ENCODE peak calls at places on chromosomes 1 and 21, in nine cellular contexts. One of them, this sample, is unnamed.

GRCh38 chr1:55559802-55560201 is 344.6 kb upstream of the USP24 start:
- DNase-seq in IMR-90: no peak
- DNase-seq in K562: no peak
- DNase-seq in breast epithelium: no peak
- DNase-seq in BE2C: no peak
- DNase-seq in ovary: no peak
- DNase-seq in kidney epithelial cell: no peak
- DNase-seq in left ventricle myocardium inferior: no peak
- DNase-seq in heart right ventricle: no peak
- DNase-seq in this sample: no peak

GRCh38 chr1:8966606-8967005 is 20.9 kb downstream of the CA6 start:
- DNase-seq in IMR-90: no peak
- DNase-seq in K562: no peak
- DNase-seq in breast epithelium: no peak
- DNase-seq in BE2C: no peak
- DNase-seq in ovary: no peak
- DNase-seq in kidney epithelial cell: no peak
- DNase-seq in left ventricle myocardium inferior: no peak
- DNase-seq in heart right ventricle: no peak
- DNase-seq in this sample: no peak

GRCh38 chr21:41564871-41565281 is 56.9 kb upstream of the TMPRSS2 start:
- DNase-seq in IMR-90: no peak
- DNase-seq in K562: no peak
- DNase-seq in breast epithelium: no peak
- DNase-seq in BE2C: no peak
- DNase-seq in ovary: no peak
- DNase-seq in kidney epithelial cell: no peak
- DNase-seq in left ventricle myocardium inferior: no peak
- DNase-seq in heart right ventricle: no peak
- DNase-seq in this sample: no peak

GRCh38 chr1:233473549-233474204 is 140.2 kb upstream of the KCNK1 start:
- DNase-seq in IMR-90: no peak
- DNase-seq in K562: no peak
- DNase-seq in breast epithelium: no peak
- DNase-seq in BE2C: no peak
- DNase-seq in ovary: no peak
- DNase-seq in kidney epithelial cell: no peak
- DNase-seq in left ventricle myocardium inferior: no peak
- DNase-seq in heart right ventricle: no peak
- DNase-seq in this sample: no peak

GRCh38 chr1:151714820-151715725 is 1.5 kb downstream of the CELF3 start:
- DNase-seq in IMR-90: no peak
- DNase-seq in K562: peak; percentile 76
- DNase-seq in breast epithelium: no peak
- DNase-seq in BE2C: no peak
- DNase-seq in ovary: no peak
- DNase-seq in kidney epithelial cell: no peak
- DNase-seq in left ventricle myocardium inferior: no peak
- DNase-seq in heart right ventricle: no peak
- DNase-seq in this sample: no peak

GRCh38 chr1:215777370-215777925 is 210.3 kb downstream of the KCTD3 start:
- DNase-seq in IMR-90: peak; percentile 39
- DNase-seq in K562: no peak
- DNase-seq in breast epithelium: no peak
- DNase-seq in BE2C: no peak
- DNase-seq in ovary: no peak
- DNase-seq in kidney epithelial cell: no peak
- DNase-seq in left ventricle myocardium inferior: no peak
- DNase-seq in heart right ventricle: no peak
- DNase-seq in this sample: no peak

GRCh38 chr21:38434913-38435533 is 63.3 kb downstream of the ERG start:
- DNase-seq in IMR-90: peak; percentile 34
- DNase-seq in K562: no peak
- DNase-seq in breast epithelium: no peak
- DNase-seq in BE2C: no peak
- DNase-seq in ovary: no peak
- DNase-seq in kidney epithelial cell: peak; percentile 39
- DNase-seq in left ventricle myocardium inferior: no peak
- DNase-seq in heart right ventricle: no peak
- DNase-seq in this sample: peak; percentile 60

GRCh38 chr1:232965912-232966217 is 15.5 kb downstream of the NTPCR start:
- DNase-seq in IMR-90: no peak
- DNase-seq in K562: no peak
- DNase-seq in breast epithelium: no peak
- DNase-seq in BE2C: no peak
- DNase-seq in ovary: no peak
- DNase-seq in kidney epithelial cell: no peak
- DNase-seq in left ventricle myocardium inferior: no peak
- DNase-seq in heart right ventricle: no peak
- DNase-seq in this sample: no peak

GRCh38 chr1:20430355-20431290 is 55.4 kb downstream of the CAMK2N1 start:
- DNase-seq in IMR-90: peak; percentile 18
- DNase-seq in K562: peak; percentile 74
- DNase-seq in breast epithelium: peak; percentile 50
- DNase-seq in BE2C: peak; percentile 73
- DNase-seq in ovary: peak; percentile 26
- DNase-seq in kidney epithelial cell: no peak
- DNase-seq in left ventricle myocardium inferior: no peak
- DNase-seq in heart right ventricle: no peak
- DNase-seq in this sample: no peak

GRCh38 chr21:41506526-41507520 is 1.1 kb downstream of the TMPRSS2 start:
- DNase-seq in IMR-90: no peak
- DNase-seq in K562: no peak
- DNase-seq in breast epithelium: peak; percentile 72
- DNase-seq in BE2C: no peak
- DNase-seq in ovary: no peak
- DNase-seq in kidney epithelial cell: no peak
- DNase-seq in left ventricle myocardium inferior: no peak
- DNase-seq in heart right ventricle: no peak
- DNase-seq in this sample: no peak

GRCh38 chr1:18948048-18948912 is 8.2 kb downstream of the IFFO2 start:
- DNase-seq in IMR-90: no peak
- DNase-seq in K562: no peak
- DNase-seq in breast epithelium: no peak
- DNase-seq in BE2C: no peak
- DNase-seq in ovary: no peak
- DNase-seq in kidney epithelial cell: peak; percentile 68
- DNase-seq in left ventricle myocardium inferior: no peak
- DNase-seq in heart right ventricle: no peak
- DNase-seq in this sample: no peak

GRCh38 chr1:234597894-234598293 is 12.1 kb downstream of the IRF2BP2 start:
- DNase-seq in IMR-90: peak; percentile 66
- DNase-seq in K562: peak; percentile 66
- DNase-seq in breast epithelium: no peak
- DNase-seq in BE2C: peak; percentile 62
- DNase-seq in ovary: no peak
- DNase-seq in kidney epithelial cell: no peak
- DNase-seq in left ventricle myocardium inferior: peak; percentile 38
- DNase-seq in heart right ventricle: peak; percentile 73
- DNase-seq in this sample: peak; percentile 74

GRCh38 chr1:161511018-161511755 is 5.9 kb downstream of the FCGR2A start:
- DNase-seq in IMR-90: no peak
- DNase-seq in K562: peak; percentile 50
- DNase-seq in breast epithelium: no peak
- DNase-seq in BE2C: peak; percentile 28
- DNase-seq in ovary: no peak
- DNase-seq in kidney epithelial cell: no peak
- DNase-seq in left ventricle myocardium inferior: no peak
- DNase-seq in heart right ventricle: no peak
- DNase-seq in this sample: no peak

GRCh38 chr1:42359466-42359865 is 21.1 kb upstream of the RIMKLA start:
- DNase-seq in IMR-90: no peak
- DNase-seq in K562: no peak
- DNase-seq in breast epithelium: no peak
- DNase-seq in BE2C: no peak
- DNase-seq in ovary: no peak
- DNase-seq in kidney epithelial cell: no peak
- DNase-seq in left ventricle myocardium inferior: no peak
- DNase-seq in heart right ventricle: no peak
- DNase-seq in this sample: no peak

GRCh38 chr1:93061895-93062792 is 16.9 kb upstream of the MTF2 start:
- DNase-seq in IMR-90: peak; percentile 36
- DNase-seq in K562: peak; percentile 53
- DNase-seq in breast epithelium: no peak
- DNase-seq in BE2C: peak; percentile 29
- DNase-seq in ovary: no peak
- DNase-seq in kidney epithelial cell: no peak
- DNase-seq in left ventricle myocardium inferior: no peak
- DNase-seq in heart right ventricle: no peak
- DNase-seq in this sample: no peak

GRCh38 chr1:58664881-58665280 is 35.0 kb downstream of the MYSM1 start:
- DNase-seq in IMR-90: no peak
- DNase-seq in K562: no peak
- DNase-seq in breast epithelium: no peak
- DNase-seq in BE2C: no peak
- DNase-seq in ovary: no peak
- DNase-seq in kidney epithelial cell: no peak
- DNase-seq in left ventricle myocardium inferior: no peak
- DNase-seq in heart right ventricle: no peak
- DNase-seq in this sample: no peak

GRCh38 chr1:220887868-220888664 is 8.8 kb downstream of the HLX start:
- DNase-seq in IMR-90: no peak
- DNase-seq in K562: no peak
- DNase-seq in breast epithelium: no peak
- DNase-seq in BE2C: no peak
- DNase-seq in ovary: no peak
- DNase-seq in kidney epithelial cell: no peak
- DNase-seq in left ventricle myocardium inferior: no peak
- DNase-seq in heart right ventricle: no peak
- DNase-seq in this sample: no peak

GRCh38 chr1:178011101-178011828 is 41.4 kb upstream of the SEC16B start:
- DNase-seq in IMR-90: peak; percentile 84
- DNase-seq in K562: no peak
- DNase-seq in breast epithelium: no peak
- DNase-seq in BE2C: no peak
- DNase-seq in ovary: no peak
- DNase-seq in kidney epithelial cell: peak; percentile 79
- DNase-seq in left ventricle myocardium inferior: no peak
- DNase-seq in heart right ventricle: no peak
- DNase-seq in this sample: no peak

DNA sequence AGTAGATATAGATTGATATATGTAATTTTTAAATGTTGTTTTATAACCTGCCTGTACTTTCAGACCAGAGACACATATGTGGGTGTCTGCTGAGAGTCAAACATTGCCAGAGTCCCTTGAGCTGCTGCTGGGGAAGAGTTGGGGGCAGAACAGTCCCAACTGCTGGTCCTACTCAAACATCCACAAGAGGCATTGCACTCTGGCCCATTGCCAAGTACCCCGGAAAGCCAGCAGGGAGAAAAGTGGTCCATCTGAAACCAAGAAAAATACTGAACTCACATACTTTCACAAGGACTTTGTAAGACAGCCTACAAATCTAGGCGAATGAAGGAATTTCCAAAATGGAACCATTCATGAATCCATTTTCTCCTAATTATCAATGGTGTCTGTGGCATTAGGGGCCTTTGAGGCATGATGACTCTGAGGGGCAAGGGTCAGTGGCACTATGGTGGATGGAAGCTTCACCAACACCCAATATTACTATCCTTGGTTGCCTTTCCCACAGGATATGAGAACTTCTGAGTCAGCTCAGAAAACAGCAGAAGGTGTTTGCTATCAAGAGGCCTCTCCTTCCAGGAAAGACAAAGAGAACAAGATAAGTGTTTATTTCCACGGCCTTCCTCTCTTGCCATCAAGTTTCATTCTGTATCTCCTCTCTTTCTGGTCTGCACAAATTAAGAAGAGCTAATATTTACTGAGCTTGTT is 7.3 kb upstream of the TBX15 start:
- DNase-seq in IMR-90: no peak
- DNase-seq in K562: no peak
- DNase-seq in breast epithelium: no peak
- DNase-seq in BE2C: no peak
- DNase-seq in ovary: no peak
- DNase-seq in kidney epithelial cell: no peak
- DNase-seq in left ventricle myocardium inferior: no peak
- DNase-seq in heart right ventricle: no peak
- DNase-seq in this sample: no peak
- H3K27me3 ChIP-seq in IMR-90: peaks cover 96% of the 10 kb centered on the region
- H3K27me3 ChIP-seq in K562: peaks cover 32% of the 10 kb centered on the region
- H3K27me3 ChIP-seq in breast epithelium: no peaks in the 10 kb centered on the region
- H3K27me3 ChIP-seq in BE2C: peaks cover 94% of the 10 kb centered on the region
- H3K27me3 ChIP-seq in ovary: no peaks in the 10 kb centered on the region
- H3K27me3 ChIP-seq in kidney epithelial cell: peaks cover 94% of the 10 kb centered on the region
- H3K27me3 ChIP-seq in left ventricle myocardium inferior: peaks cover 100% of the 10 kb centered on the region
- H3K27me3 ChIP-seq in heart right ventricle: peaks cover 100% of the 10 kb centered on the region
- H3K27me3 ChIP-seq in this sample: peaks cover 76% of the 10 kb centered on the region

GRCh38 chr1:183185941-183186490 is at the start of gene LAMC2:
- DNase-seq in IMR-90: peak; percentile 52
- DNase-seq in K562: no peak
- DNase-seq in breast epithelium: peak; percentile 71
- DNase-seq in BE2C: peak; percentile 44
- DNase-seq in ovary: peak; percentile 36
- DNase-seq in kidney epithelial cell: peak; percentile 88
- DNase-seq in left ventricle myocardium inferior: no peak
- DNase-seq in heart right ventricle: no peak
- DNase-seq in this sample: no peak
- TF ChIP-seq CTCF in IMR-90: no peak
- TF ChIP-seq CTCF in K562: no peak
- TF ChIP-seq CTCF in breast epithelium: no peak
- TF ChIP-seq CTCF in BE2C: peak; percentile 28
- TF ChIP-seq CTCF in ovary: peak; percentile 19
- TF ChIP-seq CTCF in kidney epithelial cell: peak; percentile 65
- TF ChIP-seq CTCF in left ventricle myocardium inferior: peak; percentile 35
- TF ChIP-seq CTCF in heart right ventricle: no peak
- TF ChIP-seq CTCF in this sample: peak; percentile 54

DNA sequence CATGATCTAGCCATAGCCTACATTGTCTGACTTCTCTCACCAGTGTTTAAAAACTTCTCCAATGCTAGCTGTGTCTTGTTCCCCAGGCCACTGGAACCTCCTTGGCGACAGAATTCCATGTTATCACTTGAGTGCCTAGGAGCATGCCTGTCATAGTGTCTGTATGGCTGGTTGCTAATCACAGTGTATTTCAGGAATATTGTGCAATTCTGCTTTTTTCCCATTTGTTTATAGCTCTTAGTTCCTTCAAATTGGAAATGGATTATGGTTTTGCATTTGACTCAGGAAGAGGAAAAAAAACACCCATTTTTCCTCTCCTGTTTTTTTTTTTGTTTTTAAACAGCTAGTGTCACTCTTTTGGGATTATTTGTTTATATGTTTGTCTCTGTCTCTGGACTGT is 25.5 kb downstream of the ROR1 start:
- DNase-seq in IMR-90: peak; percentile 38
- DNase-seq in K562: no peak
- DNase-seq in breast epithelium: no peak
- DNase-seq in BE2C: no peak
- DNase-seq in ovary: no peak
- DNase-seq in kidney epithelial cell: no peak
- DNase-seq in left ventricle myocardium inferior: no peak
- DNase-seq in heart right ventricle: no peak
- DNase-seq in this sample: no peak
- H3K4me3 ChIP-seq in IMR-90: no peak overlapping the region
- H3K4me3 ChIP-seq in K562: no peak overlapping the region
- H3K4me3 ChIP-seq in breast epithelium: no peak overlapping the region
- H3K4me3 ChIP-seq in BE2C: no peak overlapping the region
- H3K4me3 ChIP-seq in ovary: no peak overlapping the region
- H3K4me3 ChIP-seq in kidney epithelial cell: no peak overlapping the region
- H3K4me3 ChIP-seq in left ventricle myocardium inferior: no peak overlapping the region
- H3K4me3 ChIP-seq in heart right ventricle: no peak overlapping the region
- H3K4me3 ChIP-seq in this sample: no peak overlapping the region

GRCh38 chr1:165235777-165236285 is 120.7 kb downstream of the LMX1A start:
- DNase-seq in IMR-90: no peak
- DNase-seq in K562: no peak
- DNase-seq in breast epithelium: no peak
- DNase-seq in BE2C: no peak
- DNase-seq in ovary: no peak
- DNase-seq in kidney epithelial cell: no peak
- DNase-seq in left ventricle myocardium inferior: no peak
- DNase-seq in heart right ventricle: no peak
- DNase-seq in this sample: no peak
- H3K27me3 ChIP-seq in IMR-90: peaks cover 16% of the 10 kb centered on the region
- H3K27me3 ChIP-seq in K562: peaks cover 13% of the 10 kb centered on the region
- H3K27me3 ChIP-seq in breast epithelium: no peaks in the 10 kb centered on the region
- H3K27me3 ChIP-seq in BE2C: peaks cover 44% of the 10 kb centered on the region
- H3K27me3 ChIP-seq in ovary: no peaks in the 10 kb centered on the region
- H3K27me3 ChIP-seq in kidney epithelial cell: peaks cover 16% of the 10 kb centered on the region
- H3K27me3 ChIP-seq in left ventricle myocardium inferior: peaks cover 72% of the 10 kb centered on the region
- H3K27me3 ChIP-seq in heart right ventricle: peaks cover 74% of the 10 kb centered on the region
- H3K27me3 ChIP-seq in this sample: peaks cover 4% of the 10 kb centered on the region